ENCODE peak calls at places on chromosomes 6 and 20, in seven cellular contexts. G is pancreas, W is cardiac muscle cell, J is lower lobe of right lung, S is stomach, R is breast epithelium, I is heart right ventricle. D is an unnamed sample. For H3K4me1, the result is how much of the 10 kb centered on the place peaks cover.

GRCh38 chr6:81253821-81254220 is 498.7 kb downstream of the TENT5A start:
- DNase-seq in I (no peak), J (no peak), W (no peak), G (no peak), S (no peak), R (no peak), D (no peak)

GRCh38 chr20:1804129-1804503 is 91.1 kb upstream of the SIRPA start:
- DNase-seq in I (no peak), R (no peak), G (no peak), W (no peak), J (no peak), S (no peak), D (no peak)

GRCh38 chr6:13248549-13248948 is 79.8 kb downstream of the TBC1D7 start:
- DNase-seq in R (no peak), G (no peak), I (no peak), W (no peak), J (no peak), S (no peak), D (no peak)

GRCh38 chr20:48824830-48825550 is 2.8 kb downstream of the PREX1 start:
- DNase-seq in I (no peak), R (no peak), W (no peak), J (no peak), G (no peak), S (no peak), D (no peak)

GRCh38 chr6:114042267-114043075 is 71.5 kb upstream of the HDAC2 start:
- DNase-seq in J (no peak), I (no peak), S (no peak), W (peak), R (no peak), G (no peak), D (no peak)

GRCh38 chr6:98844244-98845161 is 10.1 kb downstream of the POU3F2 start:
- DNase-seq in W (no peak), R (no peak), S (no peak), G (no peak), I (no peak), J (no peak), D (no peak)

GRCh38 chr20:4800676-4801449 is 79.2 kb downstream of the PRND start:
- DNase-seq in I (no peak), W (no peak), R (no peak), J (no peak), S (no peak), G (no peak), D (no peak)

GRCh38 chr6:12403946-12404647 is 113.9 kb downstream of the EDN1 start:
- DNase-seq in W (no peak), S (no peak), R (no peak), J (no peak), I (no peak), G (no peak), D (no peak)

GRCh38 chr6:30494275-30494990 is 5.1 kb downstream of the HLA-E start:
- DNase-seq in G (no peak), J (no peak), I (no peak), R (no peak), W (no peak), S (no peak), D (no peak)

GRCh38 chr6:3252369-3252768 is 6.4 kb upstream of the PSMG4 start:
- DNase-seq in I (no peak), S (no peak), J (no peak), R (no peak), W (no peak), G (no peak), D (no peak)

GRCh38 chr6:169101036-169101805 is 152.4 kb downstream of the THBS2 start:
- DNase-seq in J (no peak), I (no peak), W (no peak), G (no peak), S (no peak), R (no peak), D (no peak)

GRCh38 chr6:118581489-118581959 is 33.4 kb downstream of the PLN start:
- DNase-seq in I (no peak), J (no peak), W (peak), S (peak), G (no peak), R (no peak), D (no peak)

GRCh38 chr6:109008951-109009760 is 85.5 kb downstream of the SESN1 start:
- DNase-seq in R (peak), W (peak), I (peak), J (peak), G (peak), S (peak), D (peak)

GRCh38 chr6:117485433-117485832 is 3.0 kb downstream of the DCBLD1 start:
- DNase-seq in I (no peak), S (no peak), W (no peak), J (no peak), R (no peak), G (no peak), D (no peak)

GRCh38 chr20:47973519-47974233 is 188.4 kb upstream of the SULF2 start:
- DNase-seq in G (no peak), J (no peak), R (no peak), S (no peak), W (peak), I (peak), D (no peak)

GRCh38 chr6:45538636-45539035 is 160.9 kb upstream of the SUPT3H start:
- DNase-seq in W (peak), G (no peak), J (no peak), S (no peak), R (peak), I (no peak), D (no peak)

GRCh38 chr20:35171753-35172433 is at the start of gene PROCR:
- DNase-seq in W (peak), J (peak), I (peak), R (peak), S (peak), G (peak), D (peak)

GRCh38 chr6:22041797-22042489 is 254.9 kb downstream of the PRL start:
- DNase-seq in W (peak), J (no peak), I (no peak), G (no peak), S (no peak), R (no peak), D (no peak)

GRCh38 chr20:63073738-63074065 is 66.9 kb upstream of the BHLHE23 start:
- DNase-seq in W (no peak), R (no peak), G (no peak), S (no peak), I (peak), J (peak), D (no peak)

GRCh38 chr6:4644962-4645361 is 131.2 kb upstream of the CDYL start:
- DNase-seq in J (no peak), S (no peak), W (no peak), R (no peak), G (no peak), I (no peak), D (no peak)

GRCh38 chr20:46635514-46636091 is 15.7 kb downstream of the SLC13A3 start:
- DNase-seq in I (no peak), W (peak), G (no peak), S (no peak), J (no peak), R (no peak), D (no peak)

GRCh38 chr20:64151634-64152530 is 12.4 kb upstream of the MYT1 start:
- DNase-seq in I (no peak), J (peak), W (no peak), R (no peak), S (no peak), G (no peak), D (peak)

GRCh38 chr20:24851346-24852019 is 97.6 kb upstream of the CST7 start:
- DNase-seq in G (no peak), W (no peak), S (no peak), R (no peak), J (no peak), I (no peak), D (no peak)

DNA sequence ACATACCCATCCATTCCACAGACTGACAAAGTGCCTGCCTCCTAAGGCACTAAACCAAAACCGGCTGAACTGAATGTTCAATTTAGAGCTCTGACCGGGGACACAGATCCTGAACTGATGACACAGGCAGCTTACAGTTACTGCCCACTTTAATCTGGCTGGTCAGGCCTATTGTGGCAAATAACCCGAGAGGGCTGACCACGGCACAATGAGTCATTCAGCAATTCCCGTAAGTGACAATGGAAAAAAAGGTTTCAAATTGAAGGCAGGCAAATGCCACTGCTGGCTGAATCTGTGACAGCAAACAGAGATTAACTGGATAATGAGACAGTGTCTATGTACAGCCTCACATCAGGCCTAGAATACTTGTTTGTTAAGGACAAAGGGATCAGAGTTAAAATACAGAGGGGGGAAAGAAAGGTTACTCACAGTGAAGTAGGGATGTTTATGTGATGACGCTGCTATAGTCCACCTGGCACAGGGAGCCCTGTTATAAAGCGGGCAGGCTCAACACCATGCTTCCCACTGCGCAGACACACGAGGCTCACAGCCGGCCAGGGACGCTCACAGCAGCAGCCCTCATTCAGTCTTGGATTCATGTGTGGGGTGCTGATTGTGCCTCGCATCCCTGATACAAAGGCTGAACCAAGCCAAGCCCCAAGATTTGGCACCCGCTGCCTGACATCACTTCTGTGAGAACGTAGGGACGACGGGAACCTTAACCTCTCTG is 54.4 kb downstream of the RTN4IP1 start:
- DNase-seq in G (no peak), S (no peak), R (peak), J (no peak), W (peak), I (no peak), D (no peak)
- H3K27ac ChIP-seq in G (no peak), S (no peak), R (peak), J (no peak), W (no peak), I (no peak), D (no peak)

GRCh38 chr6:35397806-35398418 is 54.2 kb upstream of the FANCE start:
- DNase-seq in W (no peak), J (no peak), G (no peak), I (no peak), S (no peak), R (no peak), D (no peak)
- H3K4me1 ChIP-seq in W (under half), J (under half), G (under half), I (under half), S (under half), R (under half), D (half or more)

DNA sequence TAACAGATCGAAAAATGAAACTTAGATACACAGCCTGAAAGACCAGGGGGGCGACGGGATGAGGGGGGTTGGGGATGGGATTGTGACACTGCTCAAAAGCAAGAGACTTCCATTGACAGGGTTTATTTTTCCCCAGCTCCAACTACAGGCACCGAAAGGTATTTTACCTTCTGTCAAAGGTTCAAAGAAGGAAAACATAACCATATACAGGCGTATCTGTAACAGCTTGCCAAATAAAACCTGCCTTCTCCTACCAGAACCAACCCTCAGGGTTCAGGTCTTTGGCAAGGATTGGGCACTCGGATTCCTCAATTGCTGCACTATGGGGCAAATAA is 1.3 kb downstream of the EPHA7 start:
- DNase-seq in W (peak), I (no peak), G (no peak), S (no peak), J (no peak), R (no peak), D (no peak)
- TF ChIP-seq CTCF in W (no peak), I (no peak), G (no peak), S (no peak), J (no peak), R (no peak), D (no peak)

DNA sequence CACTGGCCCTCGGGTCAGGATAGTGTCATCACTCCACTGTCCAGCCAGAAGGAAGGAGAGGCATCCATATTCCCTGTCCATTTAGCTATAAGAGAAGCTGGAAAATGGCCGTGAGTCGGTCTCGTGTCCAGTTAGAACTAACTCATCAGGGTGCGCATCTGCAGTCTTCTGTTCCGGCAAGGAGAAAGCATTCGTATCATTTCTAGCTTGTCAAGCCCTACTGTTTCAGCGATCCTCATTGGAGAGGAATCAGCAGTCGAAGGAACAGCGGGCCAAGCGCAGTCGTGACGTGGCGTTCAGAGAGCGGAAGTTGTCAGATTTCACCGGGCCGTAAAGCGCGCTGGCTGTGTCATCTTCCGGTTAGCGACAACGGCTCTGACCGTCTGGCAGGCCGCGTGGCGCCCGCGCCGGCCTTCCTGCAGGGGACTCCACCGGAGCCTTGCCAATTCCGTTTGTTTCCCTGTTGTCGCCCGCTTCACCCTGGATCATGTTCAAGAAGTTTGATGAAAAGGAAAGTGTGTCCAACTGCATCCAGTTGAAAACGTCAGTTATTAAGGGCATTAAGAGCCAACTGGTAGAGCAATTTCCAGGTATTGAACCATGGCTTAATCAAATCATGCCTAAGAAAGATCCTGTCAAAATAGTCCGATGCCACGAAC is 32.9 kb downstream of the HM13 start:
- DNase-seq in G (peak), I (peak), W (peak), R (peak), S (peak), J (peak), D (peak)
- H3K27ac ChIP-seq in G (peak), I (peak), W (peak), R (peak), S (peak), J (peak), D (peak)

GRCh38 chr6:44221291-44221960 is 2.0 kb upstream of the SLC29A1 start:
- DNase-seq in G (peak), W (peak), R (peak), J (peak), I (peak), S (peak), D (peak)
- H3K4me1 ChIP-seq in G (under half), W (under half), R (under half), J (half or more), I (half or more), S (half or more), D (under half)

DNA sequence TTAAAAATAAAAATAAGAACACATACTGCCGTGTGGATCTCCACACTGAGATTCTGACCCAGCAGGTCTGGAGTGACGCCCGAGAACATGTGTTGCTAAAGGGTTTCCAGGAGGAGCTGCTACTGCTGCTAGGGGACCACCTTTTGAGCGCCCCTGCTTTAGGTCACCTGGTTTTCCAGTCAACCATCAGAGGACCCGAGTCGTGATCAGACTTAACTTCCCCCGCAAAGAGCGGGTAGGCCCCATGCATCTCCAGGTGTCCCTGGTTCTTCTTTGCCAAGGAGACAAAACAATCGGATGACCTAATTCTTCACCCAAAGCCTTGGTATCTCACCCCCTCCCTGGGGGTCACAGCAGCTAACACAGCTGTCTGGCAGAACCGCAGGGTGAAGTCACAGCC is 51.1 kb upstream of the STX16 start:
- DNase-seq in I (no peak), G (no peak), S (no peak), R (no peak), W (no peak), J (no peak), D (no peak)
- TF ChIP-seq CTCF in I (no peak), G (no peak), S (no peak), R (no peak), W (no peak), J (no peak), D (no peak)

DNA sequence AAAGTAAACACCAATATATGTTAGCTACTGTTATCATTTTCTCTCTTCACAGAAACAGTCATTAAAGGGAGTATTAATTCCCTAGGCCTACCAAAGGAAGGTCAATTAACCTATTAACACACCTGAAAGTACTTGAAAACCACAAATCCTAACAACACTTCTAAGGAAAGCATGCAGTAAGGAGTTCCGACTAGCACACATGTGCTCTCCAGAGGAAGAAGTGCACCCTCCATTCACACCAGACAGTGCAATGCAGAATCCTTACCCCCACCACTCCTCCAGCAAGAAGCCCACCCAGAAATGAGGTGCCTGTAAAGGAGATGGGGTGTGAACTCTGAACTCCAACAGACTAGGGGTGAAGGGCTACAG is 58.7 kb downstream of the EPB41L2 start:
- DNase-seq in S (no peak), W (no peak), R (no peak), G (no peak), J (no peak), I (no peak), D (no peak)
- H3K27ac ChIP-seq in S (no peak), W (no peak), R (peak), G (no peak), J (no peak), I (no peak), D (no peak)